ENCODE peak calls at places on chromosomes 13 and 19, in eight cellular contexts. One of them, this sample, is unnamed.

GRCh38 chr13:37070145-37070695 is 10.7 kb upstream of the SUPT20H start:
- DNase-seq in esophagus muscularis mucosa: no peak
- DNase-seq in pancreas: no peak
- DNase-seq in ovary: no peak
- DNase-seq in CD8-positive, alpha-beta memory T cell: no peak
- DNase-seq in AG04450: no peak
- DNase-seq in CD4-positive, alpha-beta T cell: no peak
- DNase-seq in GM23248: no peak
- DNase-seq in this sample: no peak

GRCh38 chr13:41457589-41458186 is 338 bp downstream of the RGCC start:
- DNase-seq in esophagus muscularis mucosa: no peak
- DNase-seq in pancreas: peak
- DNase-seq in ovary: no peak
- DNase-seq in CD8-positive, alpha-beta memory T cell: peak
- DNase-seq in AG04450: no peak
- DNase-seq in CD4-positive, alpha-beta T cell: peak
- DNase-seq in GM23248: peak
- DNase-seq in this sample: peak

GRCh38 chr19:20153281-20153680 is 13.7 kb upstream of the ZNF486 start:
- DNase-seq in esophagus muscularis mucosa: no peak
- DNase-seq in pancreas: no peak
- DNase-seq in ovary: no peak
- DNase-seq in CD8-positive, alpha-beta memory T cell: no peak
- DNase-seq in AG04450: no peak
- DNase-seq in CD4-positive, alpha-beta T cell: no peak
- DNase-seq in GM23248: no peak
- DNase-seq in this sample: no peak

GRCh38 chr13:113058988-113059850 is 46.4 kb upstream of the F7 start:
- DNase-seq in esophagus muscularis mucosa: no peak
- DNase-seq in pancreas: peak
- DNase-seq in ovary: no peak
- DNase-seq in CD8-positive, alpha-beta memory T cell: no peak
- DNase-seq in AG04450: no peak
- DNase-seq in CD4-positive, alpha-beta T cell: no peak
- DNase-seq in GM23248: peak
- DNase-seq in this sample: peak

GRCh38 chr19:11201791-11202190 is 4.4 kb upstream of the KANK2 start:
- DNase-seq in esophagus muscularis mucosa: no peak
- DNase-seq in pancreas: no peak
- DNase-seq in ovary: no peak
- DNase-seq in CD8-positive, alpha-beta memory T cell: no peak
- DNase-seq in AG04450: no peak
- DNase-seq in CD4-positive, alpha-beta T cell: no peak
- DNase-seq in GM23248: no peak
- DNase-seq in this sample: no peak

GRCh38 chr19:11421607-11422098 is 2.5 kb upstream of the RGL3 start:
- DNase-seq in esophagus muscularis mucosa: no peak
- DNase-seq in pancreas: no peak
- DNase-seq in ovary: no peak
- DNase-seq in CD8-positive, alpha-beta memory T cell: peak
- DNase-seq in AG04450: no peak
- DNase-seq in CD4-positive, alpha-beta T cell: peak
- DNase-seq in GM23248: peak
- DNase-seq in this sample: peak

GRCh38 chr13:111270765-111271164 is 49.7 kb upstream of the TEX29 start:
- DNase-seq in esophagus muscularis mucosa: peak
- DNase-seq in pancreas: no peak
- DNase-seq in ovary: no peak
- DNase-seq in CD8-positive, alpha-beta memory T cell: no peak
- DNase-seq in AG04450: no peak
- DNase-seq in CD4-positive, alpha-beta T cell: no peak
- DNase-seq in GM23248: peak
- DNase-seq in this sample: no peak

GRCh38 chr13:112326821-112327370 is 49.3 kb upstream of the SPACA7 start:
- DNase-seq in esophagus muscularis mucosa: no peak
- DNase-seq in pancreas: no peak
- DNase-seq in ovary: no peak
- DNase-seq in CD8-positive, alpha-beta memory T cell: no peak
- DNase-seq in AG04450: no peak
- DNase-seq in CD4-positive, alpha-beta T cell: no peak
- DNase-seq in GM23248: no peak
- DNase-seq in this sample: no peak

GRCh38 chr13:110469597-110469996 is 91.9 kb downstream of the RAB20 start:
- DNase-seq in esophagus muscularis mucosa: no peak
- DNase-seq in pancreas: no peak
- DNase-seq in ovary: no peak
- DNase-seq in CD8-positive, alpha-beta memory T cell: no peak
- DNase-seq in AG04450: no peak
- DNase-seq in CD4-positive, alpha-beta T cell: no peak
- DNase-seq in GM23248: no peak
- DNase-seq in this sample: no peak

GRCh38 chr13:78161266-78161665 is 242.6 kb upstream of the EDNRB start:
- DNase-seq in esophagus muscularis mucosa: no peak
- DNase-seq in pancreas: no peak
- DNase-seq in ovary: no peak
- DNase-seq in CD8-positive, alpha-beta memory T cell: no peak
- DNase-seq in AG04450: no peak
- DNase-seq in CD4-positive, alpha-beta T cell: no peak
- DNase-seq in GM23248: no peak
- DNase-seq in this sample: no peak

GRCh38 chr19:47697863-47698609 is 15.2 kb upstream of the EHD2 start:
- DNase-seq in esophagus muscularis mucosa: no peak
- DNase-seq in pancreas: peak
- DNase-seq in ovary: peak
- DNase-seq in CD8-positive, alpha-beta memory T cell: peak
- DNase-seq in AG04450: peak
- DNase-seq in CD4-positive, alpha-beta T cell: peak
- DNase-seq in GM23248: peak
- DNase-seq in this sample: peak

GRCh38 chr13:105599477-105600037 is 935.9 kb downstream of the EFNB2 start:
- DNase-seq in esophagus muscularis mucosa: no peak
- DNase-seq in pancreas: no peak
- DNase-seq in ovary: no peak
- DNase-seq in CD8-positive, alpha-beta memory T cell: no peak
- DNase-seq in AG04450: no peak
- DNase-seq in CD4-positive, alpha-beta T cell: no peak
- DNase-seq in GM23248: no peak
- DNase-seq in this sample: peak

GRCh38 chr13:31951215-31951678 is 80.3 kb upstream of the FRY start:
- DNase-seq in esophagus muscularis mucosa: no peak
- DNase-seq in pancreas: no peak
- DNase-seq in ovary: no peak
- DNase-seq in CD8-positive, alpha-beta memory T cell: no peak
- DNase-seq in AG04450: no peak
- DNase-seq in CD4-positive, alpha-beta T cell: no peak
- DNase-seq in GM23248: peak
- DNase-seq in this sample: peak

GRCh38 chr19:58558066-58558622 is at the start of gene UBE2M:
- DNase-seq in esophagus muscularis mucosa: no peak
- DNase-seq in pancreas: peak
- DNase-seq in ovary: peak
- DNase-seq in CD8-positive, alpha-beta memory T cell: no peak
- DNase-seq in AG04450: no peak
- DNase-seq in CD4-positive, alpha-beta T cell: peak
- DNase-seq in GM23248: peak
- DNase-seq in this sample: peak

GRCh38 chr19:32339988-32340874 is 5.2 kb upstream of the ZNF507 start:
- DNase-seq in esophagus muscularis mucosa: no peak
- DNase-seq in pancreas: peak
- DNase-seq in ovary: no peak
- DNase-seq in CD8-positive, alpha-beta memory T cell: peak
- DNase-seq in AG04450: no peak
- DNase-seq in CD4-positive, alpha-beta T cell: peak
- DNase-seq in GM23248: peak
- DNase-seq in this sample: peak

GRCh38 chr19:50252111-50252886 is 48.9 kb downstream of the MYH14 start:
- DNase-seq in esophagus muscularis mucosa: no peak
- DNase-seq in pancreas: no peak
- DNase-seq in ovary: no peak
- DNase-seq in CD8-positive, alpha-beta memory T cell: no peak
- DNase-seq in AG04450: no peak
- DNase-seq in CD4-positive, alpha-beta T cell: peak
- DNase-seq in GM23248: peak
- DNase-seq in this sample: no peak

GRCh38 chr13:77429320-77430142 is 102.6 kb upstream of the MYCBP2 start:
- DNase-seq in esophagus muscularis mucosa: no peak
- DNase-seq in pancreas: no peak
- DNase-seq in ovary: no peak
- DNase-seq in CD8-positive, alpha-beta memory T cell: no peak
- DNase-seq in AG04450: no peak
- DNase-seq in CD4-positive, alpha-beta T cell: no peak
- DNase-seq in GM23248: peak
- DNase-seq in this sample: no peak

GRCh38 chr19:3653865-3654513 is 27.4 kb upstream of the CACTIN start:
- DNase-seq in esophagus muscularis mucosa: no peak
- DNase-seq in pancreas: no peak
- DNase-seq in ovary: no peak
- DNase-seq in CD8-positive, alpha-beta memory T cell: no peak
- DNase-seq in AG04450: no peak
- DNase-seq in CD4-positive, alpha-beta T cell: no peak
- DNase-seq in GM23248: peak
- DNase-seq in this sample: peak

GRCh38 chr13:109744512-109745051 is 41.8 kb downstream of the IRS2 start:
- DNase-seq in esophagus muscularis mucosa: no peak
- DNase-seq in pancreas: no peak
- DNase-seq in ovary: peak
- DNase-seq in CD8-positive, alpha-beta memory T cell: no peak
- DNase-seq in AG04450: peak
- DNase-seq in CD4-positive, alpha-beta T cell: no peak
- DNase-seq in GM23248: no peak
- DNase-seq in this sample: peak

GRCh38 chr13:21683034-21683733 is 12.3 kb downstream of the FGF9 start:
- DNase-seq in esophagus muscularis mucosa: no peak
- DNase-seq in pancreas: no peak
- DNase-seq in ovary: no peak
- DNase-seq in CD8-positive, alpha-beta memory T cell: no peak
- DNase-seq in AG04450: peak
- DNase-seq in CD4-positive, alpha-beta T cell: no peak
- DNase-seq in GM23248: peak
- DNase-seq in this sample: no peak

DNA sequence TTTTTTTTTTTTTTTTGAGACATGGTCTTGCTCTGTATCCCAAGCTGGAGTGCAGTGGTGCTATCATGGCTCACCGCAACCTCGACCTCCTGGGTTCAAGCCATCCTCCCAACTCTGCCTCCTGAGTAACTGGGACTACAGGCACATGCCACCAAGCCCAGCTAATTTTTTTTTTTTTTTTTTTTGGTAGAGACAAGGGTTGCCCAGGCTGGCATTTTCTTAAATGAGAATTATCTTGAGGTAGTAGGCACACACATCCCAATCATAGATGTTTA is 68.5 kb upstream of the GPR183 start:
- DNase-seq in esophagus muscularis mucosa: no peak
- DNase-seq in pancreas: no peak
- DNase-seq in ovary: no peak
- DNase-seq in CD8-positive, alpha-beta memory T cell: no peak
- DNase-seq in AG04450: no peak
- DNase-seq in CD4-positive, alpha-beta T cell: no peak
- DNase-seq in GM23248: no peak
- DNase-seq in this sample: no peak
- H3K27ac ChIP-seq in esophagus muscularis mucosa: no peak
- H3K27ac ChIP-seq in pancreas: no peak
- H3K27ac ChIP-seq in ovary: no peak
- H3K27ac ChIP-seq in CD8-positive, alpha-beta memory T cell: peak
- H3K27ac ChIP-seq in AG04450: no peak
- H3K27ac ChIP-seq in CD4-positive, alpha-beta T cell: peak
- H3K27ac ChIP-seq in GM23248: no peak
- H3K27ac ChIP-seq in this sample: no peak

GRCh38 chr19:6610934-6611370 is 20.0 kb upstream of the CD70 start:
- DNase-seq in esophagus muscularis mucosa: no peak
- DNase-seq in pancreas: no peak
- DNase-seq in ovary: no peak
- DNase-seq in CD8-positive, alpha-beta memory T cell: no peak
- DNase-seq in AG04450: no peak
- DNase-seq in CD4-positive, alpha-beta T cell: no peak
- DNase-seq in GM23248: peak
- DNase-seq in this sample: no peak
- H3K27ac ChIP-seq in esophagus muscularis mucosa: no peak
- H3K27ac ChIP-seq in pancreas: no peak
- H3K27ac ChIP-seq in ovary: no peak
- H3K27ac ChIP-seq in CD8-positive, alpha-beta memory T cell: no peak
- H3K27ac ChIP-seq in AG04450: no peak
- H3K27ac ChIP-seq in CD4-positive, alpha-beta T cell: no peak
- H3K27ac ChIP-seq in GM23248: peak
- H3K27ac ChIP-seq in this sample: no peak

DNA sequence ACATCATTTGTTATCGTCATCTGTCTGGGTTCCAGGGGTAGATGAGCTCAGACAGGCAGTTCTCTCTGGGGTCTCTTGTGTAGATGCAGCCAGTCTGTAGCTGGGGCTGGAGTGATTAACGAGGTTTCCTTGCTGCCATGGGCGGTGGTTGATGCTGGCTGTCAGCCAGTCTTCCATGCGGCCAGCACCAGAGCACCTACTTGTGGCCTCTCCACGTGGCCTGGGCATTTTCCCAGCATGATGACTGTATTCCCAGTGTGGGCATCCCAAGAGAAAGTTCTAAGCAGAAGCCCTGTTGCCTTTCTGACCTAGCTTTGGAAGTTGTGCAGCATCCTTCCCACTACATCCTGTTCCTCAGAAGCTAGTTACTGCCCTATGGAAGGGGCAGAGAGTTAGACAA is 10.8 kb downstream of the ERCC5 start:
- DNase-seq in esophagus muscularis mucosa: no peak
- DNase-seq in pancreas: no peak
- DNase-seq in ovary: no peak
- DNase-seq in CD8-positive, alpha-beta memory T cell: no peak
- DNase-seq in AG04450: no peak
- DNase-seq in CD4-positive, alpha-beta T cell: no peak
- DNase-seq in GM23248: peak
- DNase-seq in this sample: peak
- H3K27ac ChIP-seq in esophagus muscularis mucosa: no peak
- H3K27ac ChIP-seq in pancreas: no peak
- H3K27ac ChIP-seq in ovary: no peak
- H3K27ac ChIP-seq in CD8-positive, alpha-beta memory T cell: no peak
- H3K27ac ChIP-seq in AG04450: no peak
- H3K27ac ChIP-seq in CD4-positive, alpha-beta T cell: no peak
- H3K27ac ChIP-seq in GM23248: peak
- H3K27ac ChIP-seq in this sample: no peak

DNA sequence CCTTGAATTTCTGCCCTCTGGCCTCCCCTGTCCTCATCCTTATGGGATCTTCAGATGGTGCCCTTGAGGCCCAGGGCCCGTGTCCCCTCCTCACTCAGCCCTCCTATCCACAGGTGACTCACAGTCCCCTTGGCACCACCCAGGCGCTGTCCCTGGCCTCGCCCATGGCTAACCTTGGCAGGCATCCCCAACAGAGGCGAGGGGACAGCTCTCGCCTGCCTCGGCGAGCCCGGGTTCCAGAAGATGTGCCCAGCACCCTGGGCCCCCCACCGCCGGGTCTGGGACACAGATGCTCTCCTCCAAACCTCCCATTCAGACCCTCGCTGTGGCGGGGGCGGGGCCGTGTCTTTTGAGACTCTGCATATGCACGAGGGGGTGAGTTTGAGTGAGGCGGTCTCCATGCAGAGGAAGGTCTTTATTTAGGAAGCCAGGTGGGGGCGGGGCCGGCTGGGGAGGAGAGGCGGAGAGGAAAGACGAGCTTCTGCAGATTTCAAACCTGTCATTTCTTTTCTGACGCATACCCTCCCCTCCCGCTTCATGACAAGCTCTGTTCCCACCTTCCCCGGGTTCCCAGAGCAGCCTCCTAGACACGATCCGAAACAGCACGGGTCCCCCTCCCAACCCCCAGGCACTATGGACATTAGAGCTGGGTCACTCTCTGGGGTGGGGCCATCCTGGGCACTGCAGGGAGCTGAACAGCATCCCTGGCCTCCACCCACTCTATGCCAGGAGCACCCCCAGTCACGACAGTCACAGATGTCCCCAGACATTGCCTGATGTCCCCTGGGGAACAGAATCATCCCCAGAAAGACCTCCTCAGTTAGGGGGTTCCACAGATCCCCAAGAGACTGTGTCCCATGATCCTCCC is 48.5 kb downstream of the GNG7 start:
- DNase-seq in esophagus muscularis mucosa: no peak
- DNase-seq in pancreas: no peak
- DNase-seq in ovary: no peak
- DNase-seq in CD8-positive, alpha-beta memory T cell: no peak
- DNase-seq in AG04450: no peak
- DNase-seq in CD4-positive, alpha-beta T cell: no peak
- DNase-seq in GM23248: peak
- DNase-seq in this sample: no peak
- H3K27ac ChIP-seq in esophagus muscularis mucosa: no peak
- H3K27ac ChIP-seq in pancreas: no peak
- H3K27ac ChIP-seq in ovary: peak
- H3K27ac ChIP-seq in CD8-positive, alpha-beta memory T cell: no peak
- H3K27ac ChIP-seq in AG04450: no peak
- H3K27ac ChIP-seq in CD4-positive, alpha-beta T cell: no peak
- H3K27ac ChIP-seq in GM23248: no peak
- H3K27ac ChIP-seq in this sample: no peak

This sample was measured in right cardiac atrium.